ENCODE peak calls at places on chromosomes 7 and 10, in nine cellular contexts. G is WTC11; M is NCI-H1092 treated with DMSO at 0.1 percent for 48 hours; H is globus pallidus; K is activated CD8-positive, alpha-beta memory T cell treated with anti-CD3 and anti-CD28 coated beads, Interleukin-2, amount 50 U/mL, for 48 hours; T is body of pancreas; R is NCI-H1417; A is islet precursor cell; L is stimulated activated CD4-positive, alpha-beta T cell treated with anti-CD3 and anti-CD28 coated beads, Interleukin-12 subunit alpha, Interleukin-12 subunit beta, amount 100 ng/mL, for 24 hours. N is an unnamed sample.

GRCh38 chr10:27192284-27192683 is 37.1 kb downstream of the MASTL start:
- DNase-seq in G (no peak), A (peak), M (no peak), L (no peak), K (no peak), R (no peak), T (no peak), H (peak), N (no peak)

GRCh38 chr7:131284702-131285419 is 42.8 kb upstream of the MKLN1 start:
- DNase-seq in K (no peak), L (no peak), T (no peak), M (no peak), H (peak), R (no peak), G (peak), A (no peak), N (no peak)

GRCh38 chr7:105963038-105963667 is at the start of gene CDHR3:
- DNase-seq in L (no peak), H (no peak), T (peak), G (no peak), K (no peak), M (no peak), R (peak), A (no peak), N (no peak)

GRCh38 chr7:55241958-55242357 is 123.2 kb upstream of the LANCL2 start:
- DNase-seq in A (no peak), K (no peak), H (no peak), M (no peak), T (no peak), L (no peak), G (no peak), R (no peak), N (no peak)

GRCh38 chr10:127980898-127981297 is 74.0 kb downstream of the PTPRE start:
- DNase-seq in K (no peak), T (no peak), H (no peak), R (no peak), L (no peak), M (no peak), G (no peak), A (no peak), N (no peak)

GRCh38 chr7:1106783-1107421 is 19.0 kb downstream of the GPER1 start:
- DNase-seq in L (no peak), M (no peak), K (no peak), A (no peak), R (no peak), G (no peak), T (no peak), H (no peak), N (no peak)

GRCh38 chr10:5303504-5303903 is 61.3 kb upstream of the UCN3 start:
- DNase-seq in L (no peak), G (no peak), M (no peak), R (no peak), H (no peak), T (no peak), A (no peak), K (no peak), N (no peak)

GRCh38 chr10:132320776-132321469 is 11.1 kb upstream of the LRRC27 start:
- DNase-seq in K (no peak), L (no peak), A (no peak), H (no peak), M (no peak), G (no peak), T (no peak), R (no peak), N (no peak)

GRCh38 chr10:21889477-21890275 is 113.9 kb downstream of the DNAJC1 start:
- DNase-seq in K (no peak), R (no peak), L (no peak), M (no peak), H (no peak), G (no peak), T (no peak), A (no peak), N (no peak)

GRCh38 chr10:14556285-14556956 is 218.3 kb downstream of the FAM107B start:
- DNase-seq in K (no peak), M (no peak), A (peak), R (no peak), H (no peak), T (peak), G (peak), L (no peak), N (no peak)

GRCh38 chr10:60536529-60537114 is 146.9 kb upstream of the ANK3 start:
- DNase-seq in G (no peak), L (peak), A (no peak), K (no peak), R (no peak), H (no peak), T (no peak), M (no peak), N (peak)

GRCh38 chr7:143285454-143285756 is 647 bp downstream of the TMEM139 start:
- DNase-seq in M (no peak), T (no peak), G (no peak), R (no peak), A (no peak), L (no peak), K (no peak), H (no peak), N (no peak)

GRCh38 chr10:37734971-37735370 is 122.4 kb downstream of the ZNF248 start:
- DNase-seq in T (no peak), G (no peak), K (no peak), R (no peak), L (no peak), M (no peak), H (no peak), A (no peak), N (no peak)

GRCh38 chr7:69237541-69237940 is 360.7 kb upstream of the AUTS2 start:
- DNase-seq in H (no peak), L (no peak), M (no peak), G (no peak), R (no peak), A (no peak), K (no peak), T (no peak), N (no peak)

GRCh38 chr7:127782075-127782474 is 130.1 kb downstream of the SND1 start:
- DNase-seq in L (no peak), H (no peak), K (no peak), R (no peak), G (no peak), M (no peak), T (no peak), A (no peak), N (no peak)

GRCh38 chr7:73612598-73613269 is 11.6 kb downstream of the MLXIPL start:
- DNase-seq in R (no peak), K (no peak), G (no peak), M (no peak), T (peak), H (no peak), L (no peak), A (peak), N (no peak)

GRCh38 chr10:93762979-93763391 is 5.2 kb downstream of the LGI1 start:
- DNase-seq in A (peak), L (no peak), H (no peak), R (no peak), T (no peak), G (no peak), M (no peak), K (no peak), N (no peak)

GRCh38 chr7:98872328-98872924 is 2.6 kb upstream of the TMEM130 start:
- DNase-seq in R (no peak), H (no peak), K (no peak), M (no peak), G (no peak), T (no peak), A (no peak), L (no peak), N (no peak)

GRCh38 chr7:158257516-158258410 is 329.9 kb downstream of the PTPRN2 start:
- DNase-seq in M (no peak), H (no peak), R (no peak), G (no peak), A (no peak), T (no peak), K (no peak), L (no peak), N (no peak)

GRCh38 chr10:71454347-71454746 is 57.6 kb downstream of the CDH23 start:
- DNase-seq in M (no peak), T (no peak), A (no peak), R (no peak), L (no peak), H (no peak), G (no peak), K (no peak), N (no peak)

GRCh38 chr10:96124230-96125141 is 5.6 kb upstream of the ZNF518A start:
- DNase-seq in R (peak), G (peak), L (no peak), H (no peak), K (no peak), M (no peak), T (peak), A (peak), N (no peak)

GRCh38 chr7:101986335-101986734 is 168.9 kb downstream of the CUX1 start:
- DNase-seq in T (no peak), A (peak), H (no peak), K (no peak), L (no peak), R (no peak), G (no peak), M (no peak), N (no peak)

N was measured in activated CD4-positive, alpha-beta T cell treated with anti-CD3 and anti-CD28 coated beads for 24 hours.